ENCODE peak calls at places on chromosomes 6 and 20, in five cellular contexts. One of them, this sample, is unnamed.

GRCh38 chr20:645318-646106 is 7.5 kb downstream of the SRXN1 start:
- DNase-seq in colonic mucosa: peak
- DNase-seq in neuronal stem cell: peak
- DNase-seq in HuH-7.5: peak
- DNase-seq in SK-N-SH: peak
- DNase-seq in this sample: peak

GRCh38 chr20:63082308-63082938 is 75.7 kb upstream of the BHLHE23 start:
- DNase-seq in neuronal stem cell: peak
- DNase-seq in colonic mucosa: peak
- DNase-seq in SK-N-SH: no peak
- DNase-seq in HuH-7.5: peak
- DNase-seq in this sample: no peak

GRCh38 chr20:61685462-61685861 is 380.2 kb downstream of the TAF4 start:
- DNase-seq in HuH-7.5: no peak
- DNase-seq in neuronal stem cell: no peak
- DNase-seq in SK-N-SH: no peak
- DNase-seq in colonic mucosa: no peak
- DNase-seq in this sample: no peak

GRCh38 chr20:9214676-9215075 is 145.8 kb downstream of the PLCB4 start:
- DNase-seq in HuH-7.5: no peak
- DNase-seq in colonic mucosa: no peak
- DNase-seq in SK-N-SH: no peak
- DNase-seq in neuronal stem cell: no peak
- DNase-seq in this sample: no peak

GRCh38 chr20:22407237-22408193 is 176.9 kb downstream of the FOXA2 start:
- DNase-seq in SK-N-SH: no peak
- DNase-seq in HuH-7.5: no peak
- DNase-seq in neuronal stem cell: no peak
- DNase-seq in colonic mucosa: no peak
- DNase-seq in this sample: no peak

GRCh38 chr6:156154896-156155295 is 622.3 kb upstream of the ARID1B start:
- DNase-seq in colonic mucosa: no peak
- DNase-seq in neuronal stem cell: no peak
- DNase-seq in SK-N-SH: no peak
- DNase-seq in HuH-7.5: no peak
- DNase-seq in this sample: no peak

GRCh38 chr6:10258341-10258740 is 156.5 kb downstream of the TFAP2A start:
- DNase-seq in HuH-7.5: no peak
- DNase-seq in colonic mucosa: no peak
- DNase-seq in SK-N-SH: no peak
- DNase-seq in neuronal stem cell: no peak
- DNase-seq in this sample: no peak

GRCh38 chr6:4612636-4613171 is 163.5 kb upstream of the CDYL start:
- DNase-seq in neuronal stem cell: no peak
- DNase-seq in colonic mucosa: no peak
- DNase-seq in SK-N-SH: no peak
- DNase-seq in HuH-7.5: no peak
- DNase-seq in this sample: no peak

GRCh38 chr6:71028236-71028876 is 71.5 kb upstream of the B3GAT2 start:
- DNase-seq in neuronal stem cell: no peak
- DNase-seq in SK-N-SH: no peak
- DNase-seq in colonic mucosa: no peak
- DNase-seq in HuH-7.5: no peak
- DNase-seq in this sample: no peak

GRCh38 chr20:9068232-9068781 is 580 bp upstream of the PLCB4 start:
- DNase-seq in SK-N-SH: peak
- DNase-seq in neuronal stem cell: peak
- DNase-seq in HuH-7.5: peak
- DNase-seq in colonic mucosa: peak
- DNase-seq in this sample: peak

GRCh38 chr20:4193053-4193452 is 177.7 kb upstream of the RNF24 start:
- DNase-seq in HuH-7.5: no peak
- DNase-seq in SK-N-SH: no peak
- DNase-seq in colonic mucosa: no peak
- DNase-seq in neuronal stem cell: no peak
- DNase-seq in this sample: no peak

GRCh38 chr6:30544666-30545272 is 11.5 kb downstream of the GNL1 start:
- DNase-seq in neuronal stem cell: peak
- DNase-seq in HuH-7.5: no peak
- DNase-seq in colonic mucosa: no peak
- DNase-seq in SK-N-SH: peak
- DNase-seq in this sample: peak

GRCh38 chr6:82980086-82980485 is 85.6 kb downstream of the UBE3D start:
- DNase-seq in colonic mucosa: no peak
- DNase-seq in HuH-7.5: no peak
- DNase-seq in neuronal stem cell: no peak
- DNase-seq in SK-N-SH: no peak
- DNase-seq in this sample: no peak

GRCh38 chr6:106823732-106824351 is 150.7 kb downstream of the CD24 start:
- DNase-seq in colonic mucosa: peak
- DNase-seq in HuH-7.5: no peak
- DNase-seq in neuronal stem cell: no peak
- DNase-seq in SK-N-SH: no peak
- DNase-seq in this sample: no peak

GRCh38 chr6:43355862-43356590 is 13.4 kb downstream of the ZNF318 start:
- DNase-seq in HuH-7.5: peak
- DNase-seq in colonic mucosa: no peak
- DNase-seq in SK-N-SH: peak
- DNase-seq in neuronal stem cell: no peak
- DNase-seq in this sample: no peak

GRCh38 chr6:46453221-46453620 is 38.0 kb downstream of the RCAN2 start:
- DNase-seq in HuH-7.5: no peak
- DNase-seq in colonic mucosa: no peak
- DNase-seq in neuronal stem cell: no peak
- DNase-seq in SK-N-SH: no peak
- DNase-seq in this sample: no peak

GRCh38 chr6:40395066-40395697 is 192.0 kb downstream of the LRFN2 start:
- DNase-seq in HuH-7.5: no peak
- DNase-seq in colonic mucosa: no peak
- DNase-seq in neuronal stem cell: no peak
- DNase-seq in SK-N-SH: no peak
- DNase-seq in this sample: no peak

GRCh38 chr6:31107052-31107451 is 5.3 kb downstream of the C6orf15 start:
- DNase-seq in HuH-7.5: no peak
- DNase-seq in colonic mucosa: no peak
- DNase-seq in neuronal stem cell: no peak
- DNase-seq in SK-N-SH: no peak
- DNase-seq in this sample: no peak

GRCh38 chr20:36482044-36482473 is 59.3 kb upstream of the MYL9 start:
- DNase-seq in SK-N-SH: no peak
- DNase-seq in HuH-7.5: no peak
- DNase-seq in neuronal stem cell: no peak
- DNase-seq in colonic mucosa: no peak
- DNase-seq in this sample: no peak

GRCh38 chr20:57051096-57051495 is 215.3 kb downstream of the BMP7 start:
- DNase-seq in colonic mucosa: no peak
- DNase-seq in neuronal stem cell: no peak
- DNase-seq in HuH-7.5: no peak
- DNase-seq in SK-N-SH: no peak
- DNase-seq in this sample: no peak

GRCh38 chr20:44081888-44082287 is 105.1 kb downstream of the JPH2 start:
- DNase-seq in SK-N-SH: no peak
- DNase-seq in HuH-7.5: no peak
- DNase-seq in neuronal stem cell: no peak
- DNase-seq in colonic mucosa: no peak
- DNase-seq in this sample: no peak

GRCh38 chr6:149508485-149508884 is 23.7 kb upstream of the ZC3H12D start:
- DNase-seq in HuH-7.5: no peak
- DNase-seq in neuronal stem cell: no peak
- DNase-seq in SK-N-SH: no peak
- DNase-seq in colonic mucosa: no peak
- DNase-seq in this sample: no peak